ENCODE peak calls at places on chromosomes 7 and 10, in nine cellular contexts. One of them, this sample, is unnamed.

GRCh38 chr10:81876253-81876731 is 1.3 kb downstream of the NRG3 start:
- DNase-seq in transverse colon: no peak
- DNase-seq in adrenal gland: no peak
- DNase-seq in heart left ventricle: no peak
- DNase-seq in esophagus squamous epithelium: no peak
- DNase-seq in esophagus muscularis mucosa: no peak
- DNase-seq in testis: no peak
- DNase-seq in IMR-90: no peak
- DNase-seq in body of pancreas: no peak
- DNase-seq in this sample: no peak

GRCh38 chr7:36011588-36011965 is 141.5 kb upstream of the EEPD1 start:
- DNase-seq in testis: no peak
- DNase-seq in esophagus muscularis mucosa: no peak
- DNase-seq in IMR-90: no peak
- DNase-seq in adrenal gland: no peak
- DNase-seq in esophagus squamous epithelium: no peak
- DNase-seq in heart left ventricle: no peak
- DNase-seq in transverse colon: no peak
- DNase-seq in body of pancreas: no peak
- DNase-seq in this sample: no peak

GRCh38 chr10:28694530-28694929 is 17.2 kb downstream of the BAMBI start:
- DNase-seq in heart left ventricle: no peak
- DNase-seq in transverse colon: no peak
- DNase-seq in adrenal gland: no peak
- DNase-seq in testis: no peak
- DNase-seq in body of pancreas: no peak
- DNase-seq in esophagus muscularis mucosa: no peak
- DNase-seq in esophagus squamous epithelium: no peak
- DNase-seq in IMR-90: no peak
- DNase-seq in this sample: no peak

GRCh38 chr10:132064771-132065437 is 842 bp upstream of the JAKMIP3 start:
- DNase-seq in body of pancreas: no peak
- DNase-seq in esophagus squamous epithelium: no peak
- DNase-seq in IMR-90: no peak
- DNase-seq in adrenal gland: no peak
- DNase-seq in esophagus muscularis mucosa: no peak
- DNase-seq in transverse colon: no peak
- DNase-seq in testis: no peak
- DNase-seq in heart left ventricle: peak; percentile 42
- DNase-seq in this sample: no peak

GRCh38 chr10:13100349-13101294 is 659 bp downstream of the OPTN start:
- DNase-seq in esophagus squamous epithelium: no peak
- DNase-seq in esophagus muscularis mucosa: no peak
- DNase-seq in testis: peak; percentile 51
- DNase-seq in heart left ventricle: peak; percentile 70
- DNase-seq in body of pancreas: peak; percentile 42
- DNase-seq in IMR-90: peak; percentile 31
- DNase-seq in adrenal gland: peak; percentile 54
- DNase-seq in transverse colon: peak; percentile 43
- DNase-seq in this sample: peak; percentile 14

GRCh38 chr10:51422311-51423120 is 276.9 kb downstream of the CSTF2T start:
- DNase-seq in testis: peak; percentile 59
- DNase-seq in adrenal gland: peak; percentile 68
- DNase-seq in body of pancreas: peak; percentile 72
- DNase-seq in esophagus muscularis mucosa: no peak
- DNase-seq in heart left ventricle: peak; percentile 58
- DNase-seq in esophagus squamous epithelium: no peak
- DNase-seq in IMR-90: peak; percentile 76
- DNase-seq in transverse colon: peak; percentile 63
- DNase-seq in this sample: peak; percentile 21

GRCh38 chr10:32318476-32318896 is 28.5 kb downstream of the EPC1 start:
- DNase-seq in body of pancreas: peak; percentile 52
- DNase-seq in adrenal gland: peak; percentile 33
- DNase-seq in esophagus muscularis mucosa: no peak
- DNase-seq in testis: no peak
- DNase-seq in transverse colon: no peak
- DNase-seq in IMR-90: no peak
- DNase-seq in esophagus squamous epithelium: no peak
- DNase-seq in heart left ventricle: no peak
- DNase-seq in this sample: no peak

GRCh38 chr10:22029450-22030236 is 26.1 kb upstream of the DNAJC1 start:
- DNase-seq in transverse colon: no peak
- DNase-seq in heart left ventricle: no peak
- DNase-seq in esophagus squamous epithelium: no peak
- DNase-seq in testis: no peak
- DNase-seq in body of pancreas: no peak
- DNase-seq in esophagus muscularis mucosa: no peak
- DNase-seq in IMR-90: no peak
- DNase-seq in adrenal gland: no peak
- DNase-seq in this sample: no peak

GRCh38 chr7:146449625-146450024 is 333.0 kb downstream of the CNTNAP2 start:
- DNase-seq in body of pancreas: no peak
- DNase-seq in esophagus muscularis mucosa: no peak
- DNase-seq in adrenal gland: no peak
- DNase-seq in IMR-90: no peak
- DNase-seq in transverse colon: no peak
- DNase-seq in esophagus squamous epithelium: no peak
- DNase-seq in testis: no peak
- DNase-seq in heart left ventricle: no peak
- DNase-seq in this sample: no peak

GRCh38 chr10:119207713-119208552 is 562 bp downstream of the GRK5 start:
- DNase-seq in esophagus squamous epithelium: peak; percentile 9
- DNase-seq in adrenal gland: peak; percentile 56
- DNase-seq in IMR-90: peak; percentile 62
- DNase-seq in testis: peak; percentile 53
- DNase-seq in body of pancreas: peak; percentile 24
- DNase-seq in heart left ventricle: peak; percentile 82
- DNase-seq in transverse colon: peak; percentile 28
- DNase-seq in esophagus muscularis mucosa: no peak
- DNase-seq in this sample: peak; percentile 21

GRCh38 chr10:119209736-119210355 is 2.5 kb downstream of the GRK5 start:
- DNase-seq in esophagus squamous epithelium: no peak
- DNase-seq in transverse colon: no peak
- DNase-seq in testis: no peak
- DNase-seq in adrenal gland: no peak
- DNase-seq in body of pancreas: no peak
- DNase-seq in heart left ventricle: no peak
- DNase-seq in esophagus muscularis mucosa: no peak
- DNase-seq in IMR-90: peak; percentile 37
- DNase-seq in this sample: no peak

GRCh38 chr10:119210633-119211032 is 3.3 kb downstream of the GRK5 start:
- DNase-seq in body of pancreas: no peak
- DNase-seq in IMR-90: no peak
- DNase-seq in esophagus squamous epithelium: no peak
- DNase-seq in adrenal gland: no peak
- DNase-seq in heart left ventricle: no peak
- DNase-seq in testis: no peak
- DNase-seq in transverse colon: no peak
- DNase-seq in esophagus muscularis mucosa: no peak
- DNase-seq in this sample: no peak

GRCh38 chr10:119208553-119208940 is 1.2 kb downstream of the GRK5 start:
- DNase-seq in esophagus squamous epithelium: no peak
- DNase-seq in body of pancreas: no peak
- DNase-seq in adrenal gland: no peak
- DNase-seq in IMR-90: no peak
- DNase-seq in transverse colon: no peak
- DNase-seq in esophagus muscularis mucosa: no peak
- DNase-seq in testis: no peak
- DNase-seq in heart left ventricle: no peak
- DNase-seq in this sample: peak; percentile 28

GRCh38 chr10:119209050-119209735 is 1.8 kb downstream of the GRK5 start:
- DNase-seq in adrenal gland: peak; percentile 67
- DNase-seq in transverse colon: peak; percentile 60
- DNase-seq in esophagus squamous epithelium: no peak
- DNase-seq in IMR-90: peak; percentile 80
- DNase-seq in heart left ventricle: peak; percentile 72
- DNase-seq in body of pancreas: peak; percentile 46
- DNase-seq in testis: peak; percentile 70
- DNase-seq in esophagus muscularis mucosa: no peak
- DNase-seq in this sample: peak; percentile 42
- TF ChIP-seq POLR2A in adrenal gland: no peak
- TF ChIP-seq POLR2A in transverse colon: no peak
- TF ChIP-seq POLR2A in esophagus squamous epithelium: no peak
- TF ChIP-seq POLR2A in IMR-90: no peak
- TF ChIP-seq POLR2A in heart left ventricle: no peak
- TF ChIP-seq POLR2A in body of pancreas: no peak
- TF ChIP-seq POLR2A in testis: no peak
- TF ChIP-seq POLR2A in esophagus muscularis mucosa: no peak
- TF ChIP-seq POLR2A in this sample: no peak

GRCh38 chr10:127979017-127979416 is 72.1 kb downstream of the PTPRE start:
- DNase-seq in esophagus squamous epithelium: no peak
- DNase-seq in heart left ventricle: no peak
- DNase-seq in testis: no peak
- DNase-seq in body of pancreas: peak; percentile 42
- DNase-seq in IMR-90: no peak
- DNase-seq in transverse colon: no peak
- DNase-seq in adrenal gland: no peak
- DNase-seq in esophagus muscularis mucosa: no peak
- DNase-seq in this sample: no peak
- TF ChIP-seq POLR2A in esophagus squamous epithelium: no peak
- TF ChIP-seq POLR2A in heart left ventricle: no peak
- TF ChIP-seq POLR2A in testis: no peak
- TF ChIP-seq POLR2A in body of pancreas: no peak
- TF ChIP-seq POLR2A in IMR-90: no peak
- TF ChIP-seq POLR2A in transverse colon: no peak
- TF ChIP-seq POLR2A in adrenal gland: no peak
- TF ChIP-seq POLR2A in esophagus muscularis mucosa: no peak
- TF ChIP-seq POLR2A in this sample: no peak

DNA sequence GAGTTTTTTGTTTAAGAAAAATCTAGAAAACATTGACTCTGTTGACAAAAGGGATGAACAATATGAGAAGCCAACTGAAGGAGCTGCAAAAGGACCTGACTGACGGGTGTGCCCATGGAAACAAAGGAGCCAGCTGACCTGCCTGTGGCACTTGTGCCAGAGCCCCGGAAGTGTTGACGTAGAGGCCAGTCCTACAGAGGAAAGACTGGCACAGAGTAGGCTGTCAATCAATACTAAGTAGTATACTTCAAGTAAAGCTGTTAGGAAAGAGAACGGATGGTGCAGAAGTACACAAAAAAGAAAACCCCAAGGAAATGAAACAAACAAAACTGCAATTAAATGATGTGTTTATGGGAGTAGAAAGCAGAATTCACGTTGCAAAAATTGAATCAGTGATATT is 19.0 kb upstream of the ABI1 start:
- DNase-seq in testis: no peak
- DNase-seq in transverse colon: peak; percentile 47
- DNase-seq in heart left ventricle: no peak
- DNase-seq in IMR-90: no peak
- DNase-seq in esophagus squamous epithelium: no peak
- DNase-seq in adrenal gland: no peak
- DNase-seq in esophagus muscularis mucosa: peak; percentile 68
- DNase-seq in body of pancreas: peak; percentile 70
- DNase-seq in this sample: no peak
- TF ChIP-seq POLR2A in testis: no peak
- TF ChIP-seq POLR2A in transverse colon: no peak
- TF ChIP-seq POLR2A in heart left ventricle: no peak
- TF ChIP-seq POLR2A in IMR-90: no peak
- TF ChIP-seq POLR2A in esophagus squamous epithelium: no peak
- TF ChIP-seq POLR2A in adrenal gland: no peak
- TF ChIP-seq POLR2A in esophagus muscularis mucosa: no peak
- TF ChIP-seq POLR2A in body of pancreas: no peak
- TF ChIP-seq POLR2A in this sample: no peak

GRCh38 chr7:23273141-23273599 is 26.0 kb upstream of the MALSU1 start:
- DNase-seq in esophagus muscularis mucosa: peak; percentile 93
- DNase-seq in transverse colon: peak; percentile 94
- DNase-seq in IMR-90: peak; percentile 96
- DNase-seq in adrenal gland: peak; percentile 91
- DNase-seq in body of pancreas: peak; percentile 98
- DNase-seq in heart left ventricle: peak; percentile 90
- DNase-seq in testis: peak; percentile 95
- DNase-seq in esophagus squamous epithelium: peak; percentile 47
- DNase-seq in this sample: peak; percentile 86
- TF ChIP-seq POLR2A in esophagus muscularis mucosa: no peak
- TF ChIP-seq POLR2A in transverse colon: no peak
- TF ChIP-seq POLR2A in IMR-90: no peak
- TF ChIP-seq POLR2A in adrenal gland: no peak
- TF ChIP-seq POLR2A in body of pancreas: no peak
- TF ChIP-seq POLR2A in heart left ventricle: no peak
- TF ChIP-seq POLR2A in testis: no peak
- TF ChIP-seq POLR2A in esophagus squamous epithelium: no peak
- TF ChIP-seq POLR2A in this sample: no peak

GRCh38 chr7:88346357-88346756 is 39.7 kb upstream of the STEAP4 start:
- DNase-seq in esophagus muscularis mucosa: no peak
- DNase-seq in IMR-90: no peak
- DNase-seq in heart left ventricle: no peak
- DNase-seq in adrenal gland: no peak
- DNase-seq in body of pancreas: no peak
- DNase-seq in esophagus squamous epithelium: no peak
- DNase-seq in transverse colon: no peak
- DNase-seq in testis: no peak
- DNase-seq in this sample: no peak
- TF ChIP-seq POLR2A in esophagus muscularis mucosa: no peak
- TF ChIP-seq POLR2A in IMR-90: no peak
- TF ChIP-seq POLR2A in heart left ventricle: no peak
- TF ChIP-seq POLR2A in adrenal gland: no peak
- TF ChIP-seq POLR2A in body of pancreas: no peak
- TF ChIP-seq POLR2A in esophagus squamous epithelium: no peak
- TF ChIP-seq POLR2A in transverse colon: no peak
- TF ChIP-seq POLR2A in testis: no peak
- TF ChIP-seq POLR2A in this sample: no peak

DNA sequence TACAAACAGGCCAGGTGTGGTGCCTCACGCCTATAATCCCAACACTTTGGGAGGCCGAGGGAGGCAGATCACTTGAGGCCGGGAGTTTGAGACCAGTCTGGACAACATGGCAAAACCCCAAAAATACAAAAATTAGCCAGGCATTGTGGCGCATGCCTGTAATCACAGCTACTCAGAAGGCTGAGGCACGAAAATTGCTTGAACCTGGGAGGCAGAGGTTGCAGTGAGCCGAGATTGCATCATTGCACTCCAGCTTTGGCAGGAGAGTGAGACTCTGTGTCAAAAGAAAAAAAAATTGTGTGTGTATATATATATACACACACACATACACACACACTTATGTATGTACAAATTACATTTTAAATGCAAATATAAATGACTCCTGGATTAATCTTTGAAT is 76.9 kb upstream of the LRRN3 start:
- DNase-seq in esophagus squamous epithelium: no peak
- DNase-seq in adrenal gland: peak; percentile 12
- DNase-seq in IMR-90: peak; percentile 9
- DNase-seq in heart left ventricle: no peak
- DNase-seq in testis: no peak
- DNase-seq in transverse colon: no peak
- DNase-seq in body of pancreas: no peak
- DNase-seq in esophagus muscularis mucosa: no peak
- DNase-seq in this sample: no peak
- TF ChIP-seq POLR2A in esophagus squamous epithelium: no peak
- TF ChIP-seq POLR2A in adrenal gland: no peak
- TF ChIP-seq POLR2A in IMR-90: no peak
- TF ChIP-seq POLR2A in heart left ventricle: no peak
- TF ChIP-seq POLR2A in testis: no peak
- TF ChIP-seq POLR2A in transverse colon: no peak
- TF ChIP-seq POLR2A in body of pancreas: no peak
- TF ChIP-seq POLR2A in esophagus muscularis mucosa: no peak
- TF ChIP-seq POLR2A in this sample: no peak

GRCh38 chr10:121927841-121928527 is at the start of gene ATE1:
- DNase-seq in heart left ventricle: peak; percentile 94
- DNase-seq in adrenal gland: peak; percentile 88
- DNase-seq in esophagus muscularis mucosa: peak; percentile 96
- DNase-seq in testis: peak; percentile 92
- DNase-seq in esophagus squamous epithelium: peak; percentile 34
- DNase-seq in body of pancreas: peak; percentile 93
- DNase-seq in transverse colon: peak; percentile 93
- DNase-seq in IMR-90: peak; percentile 88
- DNase-seq in this sample: peak; percentile 64
- TF ChIP-seq POLR2A in heart left ventricle: no peak
- TF ChIP-seq POLR2A in adrenal gland: peak; percentile 84
- TF ChIP-seq POLR2A in esophagus muscularis mucosa: peak; percentile 20
- TF ChIP-seq POLR2A in testis: no peak
- TF ChIP-seq POLR2A in esophagus squamous epithelium: peak; percentile 76
- TF ChIP-seq POLR2A in body of pancreas: peak; percentile 83
- TF ChIP-seq POLR2A in transverse colon: peak; percentile 91
- TF ChIP-seq POLR2A in IMR-90: peak; percentile 85
- TF ChIP-seq POLR2A in this sample: peak; percentile 40